ENCODE peak calls at places on chromosomes 12 and 14, in ten cellular contexts. H, G, R, X, T, Q, F, N, E and I are unnamed samples.

GRCh38 chr12:18242380-18243089 is 18.8 kb upstream of the PIK3C2G start:
- DNase-seq in R (no peak), N (no peak), H (no peak), G (no peak), X (peak), T (no peak), E (no peak), F (no peak), Q (no peak), I (no peak)

GRCh38 chr14:21965042-21965441 is 291.4 kb upstream of the OR4E1 start:
- DNase-seq in X (no peak), G (no peak), Q (no peak), R (no peak), N (no peak), H (no peak), F (no peak), E (peak), T (no peak), I (no peak)

GRCh38 chr14:60092516-60092915 is 793 bp downstream of the PCNX4 start:
- DNase-seq in E (no peak), X (peak), T (no peak), N (no peak), H (peak), F (no peak), Q (peak), G (no peak), R (peak), I (no peak)

GRCh38 chr14:64444140-64444539 is 21.2 kb upstream of the AKAP5 start:
- DNase-seq in Q (no peak), X (no peak), G (no peak), E (no peak), R (no peak), H (no peak), T (no peak), N (no peak), F (no peak), I (no peak)

GRCh38 chr14:59107819-59108218 is 80.6 kb upstream of the DAAM1 start:
- DNase-seq in Q (no peak), T (no peak), N (no peak), R (no peak), X (no peak), G (no peak), H (no peak), E (no peak), F (no peak), I (no peak)

GRCh38 chr12:121602766-121603165 is 21.9 kb upstream of the KDM2B start:
- DNase-seq in G (no peak), F (no peak), Q (no peak), E (no peak), X (no peak), T (no peak), N (no peak), H (no peak), R (no peak), I (no peak)

GRCh38 chr14:32897724-32898064 is 41.0 kb upstream of the NPAS3 start:
- DNase-seq in X (peak), E (no peak), T (no peak), Q (no peak), N (no peak), R (no peak), F (no peak), H (no peak), G (no peak), I (no peak)

GRCh38 chr14:81219821-81220487 is 805 bp downstream of the GTF2A1 start:
- DNase-seq in X (peak), H (peak), E (peak), N (peak), G (no peak), F (peak), Q (peak), T (no peak), R (peak), I (no peak)

GRCh38 chr12:1797011-1797901 is 23.1 kb upstream of the LRTM2 start:
- DNase-seq in F (peak), E (peak), R (no peak), N (peak), Q (no peak), T (peak), G (peak), X (no peak), H (peak), I (no peak)

GRCh38 chr12:116661341-116661740 is 76.5 kb downstream of the SPRING1 start:
- DNase-seq in G (no peak), T (no peak), F (no peak), H (no peak), E (no peak), R (no peak), Q (no peak), X (no peak), N (no peak), I (no peak)

GRCh38 chr12:98185606-98186005 is 329.8 kb upstream of the TMPO start:
- DNase-seq in E (no peak), T (no peak), R (peak), G (no peak), N (no peak), H (no peak), Q (no peak), F (no peak), X (no peak), I (no peak)

GRCh38 chr12:65090461-65090860 is 30.6 kb downstream of the WIF1 start:
- DNase-seq in Q (no peak), X (no peak), G (no peak), H (no peak), N (no peak), E (no peak), F (no peak), R (no peak), T (no peak), I (no peak)

GRCh38 chr14:92880851-92881250 is 42.1 kb upstream of the CHGA start:
- DNase-seq in F (no peak), G (no peak), Q (peak), E (no peak), X (peak), H (no peak), N (no peak), T (peak), R (peak), I (no peak)

GRCh38 chr12:111390894-111391293 is 14.8 kb upstream of the SH2B3 start:
- DNase-seq in T (no peak), Q (no peak), X (no peak), G (no peak), F (no peak), H (no peak), E (no peak), N (no peak), R (no peak), I (no peak)

GRCh38 chr12:11949738-11950403 is 120.9 kb upstream of the BCL2L14 start:
- DNase-seq in G (no peak), X (no peak), F (peak), Q (no peak), H (no peak), R (no peak), T (no peak), N (peak), E (no peak), I (no peak)

GRCh38 chr14:90427848-90428426 is 31.1 kb downstream of the CALM1 start:
- DNase-seq in H (peak), G (peak), Q (no peak), F (no peak), T (no peak), X (no peak), N (no peak), R (no peak), E (no peak), I (no peak)

GRCh38 chr14:100062602-100063001 is 2.6 kb upstream of the EVL start:
- DNase-seq in G (no peak), E (peak), H (no peak), F (no peak), X (no peak), Q (no peak), T (no peak), N (no peak), R (no peak), I (no peak)

GRCh38 chr12:9721394-9722092 is 11.4 kb downstream of the CLECL1 start:
- DNase-seq in Q (no peak), N (no peak), E (no peak), X (peak), H (no peak), G (no peak), F (no peak), R (no peak), T (no peak), I (no peak)

GRCh38 chr12:93178154-93178878 is 199.4 kb upstream of the NUDT4 start:
- DNase-seq in N (no peak), Q (no peak), F (no peak), R (no peak), X (no peak), E (no peak), T (no peak), G (no peak), H (no peak), I (no peak)

GRCh38 chr12:632102-632696 is 31.0 kb downstream of the NINJ2 start:
- DNase-seq in E (no peak), Q (peak), H (no peak), R (peak), X (peak), T (peak), F (no peak), G (no peak), N (peak), I (no peak)

GRCh38 chr14:99632410-99633035 is 12.4 kb upstream of the HHIPL1 start:
- DNase-seq in T (no peak), E (no peak), F (no peak), G (no peak), N (no peak), R (no peak), Q (no peak), X (no peak), H (no peak), I (no peak)

GRCh38 chr14:71452535-71452934 is 479.7 kb upstream of the RGS6 start:
- DNase-seq in G (no peak), F (no peak), X (peak), Q (no peak), E (no peak), R (no peak), T (no peak), H (no peak), N (no peak), I (no peak)

GRCh38 chr12:92369643-92370042 is 224.0 kb upstream of the BTG1 start:
- DNase-seq in X (peak), G (no peak), Q (no peak), H (no peak), R (no peak), T (no peak), E (no peak), N (no peak), F (no peak), I (no peak)

GRCh38 chr12:122350444-122350843 is 72.0 kb downstream of the CLIP1 start:
- DNase-seq in X (no peak), T (no peak), G (no peak), E (no peak), H (peak), N (no peak), F (peak), R (no peak), Q (no peak), I (no peak)

GRCh38 chr12:130079254-130079653 is 83.0 kb upstream of the FZD10 start:
- DNase-seq in N (no peak), E (no peak), H (no peak), Q (no peak), F (no peak), G (no peak), R (no peak), X (no peak), T (no peak), I (no peak)

GRCh38 chr14:95609398-95609990 is 74.6 kb downstream of the GLRX5 start:
- DNase-seq in X (peak), E (no peak), R (peak), G (no peak), Q (peak), H (no peak), F (no peak), N (no peak), T (peak), I (no peak)

GRCh38 chr14:61145903-61146411 is 135.2 kb downstream of the TMEM30B start:
- DNase-seq in H (no peak), G (no peak), F (no peak), N (no peak), T (no peak), Q (no peak), X (peak), E (no peak), R (peak), I (no peak)

GRCh38 chr12:124716208-124717141 is 147.2 kb downstream of the SCARB1 start:
- DNase-seq in H (no peak), G (no peak), T (no peak), F (no peak), R (no peak), N (no peak), Q (no peak), E (no peak), X (no peak), I (no peak)
- H3K27ac ChIP-seq in H (no peak), G (no peak), T (no peak), F (no peak), R (no peak), N (no peak), Q (no peak), E (no peak), X (peak), I (no peak)

GRCh38 chr14:35287481-35288013 is 4.6 kb upstream of the PSMA6 start:
- DNase-seq in F (no peak), N (no peak), Q (no peak), E (no peak), T (no peak), H (no peak), X (no peak), G (no peak), R (no peak), I (no peak)
- H3K27ac ChIP-seq in F (no peak), N (peak), Q (no peak), E (no peak), T (no peak), H (no peak), X (no peak), G (no peak), R (no peak), I (no peak)

GRCh38 chr14:56172571-56172971 is 54.4 kb downstream of the PELI2 start:
- DNase-seq in X (peak), R (peak), H (no peak), Q (no peak), T (no peak), G (no peak), N (no peak), E (no peak), F (no peak), I (no peak)
- H3K27ac ChIP-seq in X (no peak), R (peak), H (no peak), Q (no peak), T (no peak), G (no peak), N (no peak), E (no peak), F (no peak), I (no peak)

GRCh38 chr12:124160102-124160501 is 134.8 kb upstream of the RFLNA start:
- DNase-seq in G (no peak), X (no peak), H (no peak), Q (no peak), E (no peak), T (no peak), N (no peak), F (no peak), R (no peak), I (no peak)

GRCh38 chr12:124162151-124163110 is 132.5 kb upstream of the RFLNA start:
- DNase-seq in H (no peak), E (no peak), X (peak), N (no peak), T (no peak), Q (no peak), G (no peak), F (no peak), R (no peak), I (no peak)

GRCh38 chr12:124155711-124156110 is 139.2 kb upstream of the RFLNA start:
- DNase-seq in G (no peak), Q (no peak), N (no peak), T (no peak), H (no peak), E (no peak), R (no peak), F (no peak), X (no peak), I (no peak)

GRCh38 chr12:124157416-124157815 is 137.5 kb upstream of the RFLNA start:
- DNase-seq in T (no peak), X (no peak), N (no peak), E (no peak), H (no peak), R (no peak), G (no peak), Q (no peak), F (no peak), I (no peak)

GRCh38 chr12:124159655-124160054 is 135.2 kb upstream of the RFLNA start:
- DNase-seq in Q (no peak), H (no peak), F (peak), G (no peak), R (no peak), T (no peak), E (no peak), X (no peak), N (no peak), I (no peak)
- H3K27ac ChIP-seq in Q (no peak), H (no peak), F (no peak), G (no peak), R (no peak), T (no peak), E (no peak), X (no peak), N (no peak), I (no peak)

DNA sequence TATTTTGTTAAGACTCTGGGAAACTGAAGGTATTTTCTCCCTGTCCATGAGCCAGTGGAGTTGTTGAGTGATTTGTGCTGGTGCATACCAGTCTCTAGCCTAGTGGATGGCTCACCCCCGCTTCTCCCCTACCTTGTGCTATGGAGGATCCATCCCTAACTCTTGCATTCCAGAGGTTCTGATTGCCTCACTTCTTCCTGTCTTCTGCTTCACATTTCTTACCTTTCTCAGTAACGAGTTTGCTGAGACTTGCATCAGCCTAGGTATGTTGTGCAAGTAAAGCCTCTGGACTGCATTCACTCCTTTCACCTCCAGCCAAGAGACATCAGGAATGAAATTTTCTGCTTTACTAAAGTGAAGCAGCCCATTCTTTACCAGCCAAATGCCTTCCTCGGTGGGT is 391.5 kb downstream of the ZFP36L1 start:
- DNase-seq in G (no peak), N (no peak), H (no peak), Q (no peak), X (no peak), R (no peak), E (no peak), T (no peak), F (no peak), I (no peak)
- H3K27ac ChIP-seq in G (no peak), N (peak), H (no peak), Q (no peak), X (no peak), R (no peak), E (no peak), T (no peak), F (no peak), I (no peak)

DNA sequence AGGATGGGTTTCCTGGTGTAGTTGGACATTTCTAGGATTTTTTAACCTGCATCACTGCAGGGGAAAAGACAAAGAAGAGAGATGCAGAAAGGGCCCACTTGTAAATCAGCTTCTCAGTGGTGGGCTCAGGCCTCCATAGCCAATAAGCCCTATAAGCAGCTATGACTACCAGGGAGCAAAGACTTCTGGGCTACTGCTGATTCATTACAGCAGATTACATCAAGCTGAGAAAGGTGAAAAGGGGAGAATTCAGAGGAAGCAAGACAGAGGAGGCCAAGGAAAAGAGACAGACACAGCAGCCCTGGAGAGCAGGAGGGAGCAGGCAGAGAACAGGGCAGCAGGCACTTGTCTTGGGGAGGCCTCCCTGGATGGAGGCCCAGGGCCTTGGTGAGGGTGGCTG is 95.2 kb downstream of the KCNA5 start:
- DNase-seq in R (peak), E (no peak), N (no peak), F (no peak), X (no peak), Q (no peak), H (no peak), G (no peak), T (no peak), I (no peak)
- H3K27ac ChIP-seq in R (peak), E (no peak), N (no peak), F (no peak), X (no peak), Q (no peak), H (no peak), G (no peak), T (no peak), I (no peak)

DNA sequence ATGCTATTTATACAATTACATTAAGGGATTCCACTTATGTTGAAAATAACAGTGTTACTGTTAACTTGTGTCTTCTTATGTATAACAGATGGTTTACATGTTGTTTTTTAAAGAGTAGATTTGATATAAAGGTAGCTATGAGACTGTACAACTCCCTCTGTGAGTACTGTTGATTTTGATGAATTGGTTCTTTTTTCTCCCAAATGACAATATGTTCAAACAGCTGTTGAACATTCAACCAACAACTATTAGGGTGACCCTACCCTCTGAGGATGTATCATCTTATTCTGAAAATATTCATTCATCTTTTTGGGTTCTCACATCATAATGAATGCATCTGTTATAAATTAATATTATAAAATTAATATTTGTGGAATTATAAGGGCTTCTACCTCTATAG is 456.9 kb upstream of the MGAT4C start:
- DNase-seq in E (no peak), R (no peak), F (no peak), X (peak), T (no peak), G (no peak), H (no peak), Q (no peak), N (no peak), I (no peak)
- H3K27ac ChIP-seq in E (no peak), R (peak), F (no peak), X (peak), T (no peak), G (no peak), H (no peak), Q (no peak), N (no peak), I (no peak)

GRCh38 chr12:109981311-109981710 is 14.9 kb downstream of the GIT2 start:
- DNase-seq in X (no peak), F (no peak), N (no peak), E (no peak), T (no peak), H (no peak), G (no peak), Q (no peak), R (no peak), I (no peak)
- H3K27ac ChIP-seq in X (no peak), F (no peak), N (no peak), E (no peak), T (no peak), H (no peak), G (no peak), Q (no peak), R (no peak), I (no peak)

DNA sequence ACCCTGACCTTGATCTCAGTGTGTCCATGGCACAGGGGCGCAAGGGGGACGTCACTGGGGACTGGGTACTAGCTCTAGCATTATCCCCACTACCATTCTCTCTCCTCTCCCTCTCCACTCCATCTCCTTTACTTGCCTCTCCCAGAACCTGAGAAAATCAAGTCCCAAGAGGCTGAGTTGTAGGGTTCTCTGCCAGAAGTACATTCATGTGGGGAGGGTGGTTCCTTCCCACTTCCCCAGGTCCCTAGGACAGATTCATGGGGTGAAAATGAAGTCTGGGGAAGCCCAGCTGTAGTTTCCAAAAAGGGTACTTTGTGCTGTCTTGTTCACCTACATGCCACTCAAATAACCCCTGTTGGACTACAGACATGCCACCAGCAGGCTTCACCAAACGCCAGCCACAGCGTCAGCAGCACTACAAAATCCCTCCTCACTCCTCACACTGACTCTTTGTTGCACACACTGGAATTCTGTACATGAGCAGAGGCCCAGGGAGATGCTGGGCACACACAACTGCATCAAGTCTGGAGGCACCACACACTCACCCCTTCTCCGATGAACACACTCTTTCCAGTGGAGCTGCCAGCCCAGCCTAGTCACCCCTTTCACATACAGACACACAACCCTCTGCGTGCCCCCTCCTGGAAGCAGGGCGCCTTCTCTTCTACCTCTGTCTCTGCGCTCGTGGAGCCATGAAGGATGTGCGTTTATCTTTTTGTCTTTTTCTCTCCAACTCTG is 6.9 kb downstream of the RARG start:
- DNase-seq in N (peak), R (no peak), F (no peak), H (no peak), G (no peak), E (no peak), T (no peak), Q (no peak), X (no peak), I (no peak)
- H3K27ac ChIP-seq in N (peak), R (no peak), F (peak), H (no peak), G (peak), E (no peak), T (no peak), Q (no peak), X (peak), I (peak)

GRCh38 chr14:101852785-101853184 is 91.3 kb downstream of the PPP2R5C start:
- DNase-seq in R (no peak), G (no peak), N (no peak), Q (no peak), F (no peak), T (no peak), H (no peak), E (no peak), X (no peak), I (no peak)
- H3K27ac ChIP-seq in R (no peak), G (no peak), N (peak), Q (no peak), F (no peak), T (no peak), H (no peak), E (no peak), X (no peak), I (no peak)